ENCODE peak calls at places on chromosome 4, in four cellular contexts. One of them, this sample, is unnamed.

GRCh38 chr4:125979868-125980412 is 665.2 kb downstream of the FAT4 start:
- DNase-seq in heart left ventricle: no peak
- DNase-seq in spleen: no peak
- DNase-seq in heart right ventricle: no peak
- DNase-seq in this sample: no peak

GRCh38 chr4:24798036-24798610 is 2.8 kb downstream of the SOD3 start:
- DNase-seq in heart left ventricle: no peak
- DNase-seq in spleen: no peak
- DNase-seq in heart right ventricle: no peak
- DNase-seq in this sample: no peak

GRCh38 chr4:95068818-95069478 is 311.2 kb downstream of the BMPR1B start:
- DNase-seq in heart left ventricle: no peak
- DNase-seq in spleen: no peak
- DNase-seq in heart right ventricle: no peak
- DNase-seq in this sample: no peak

GRCh38 chr4:90071289-90072235 is 55.6 kb upstream of the CCSER1 start:
- DNase-seq in heart left ventricle: no peak
- DNase-seq in spleen: no peak
- DNase-seq in heart right ventricle: no peak
- DNase-seq in this sample: no peak

GRCh38 chr4:51930557-51930956 is 87.6 kb downstream of the DCUN1D4 start:
- DNase-seq in heart left ventricle: no peak
- DNase-seq in spleen: no peak
- DNase-seq in heart right ventricle: no peak
- DNase-seq in this sample: no peak

GRCh38 chr4:94036964-94037363 is 170.7 kb upstream of the SMARCAD1 start:
- DNase-seq in heart left ventricle: no peak
- DNase-seq in spleen: no peak
- DNase-seq in heart right ventricle: no peak
- DNase-seq in this sample: no peak

GRCh38 chr4:105520819-105521790 is 31.3 kb upstream of the ARHGEF38 start:
- DNase-seq in heart left ventricle: no peak
- DNase-seq in spleen: no peak
- DNase-seq in heart right ventricle: peak; percentile 27
- DNase-seq in this sample: no peak

GRCh38 chr4:37549003-37549402 is 137.2 kb downstream of the RELL1 start:
- DNase-seq in heart left ventricle: no peak
- DNase-seq in spleen: no peak
- DNase-seq in heart right ventricle: no peak
- DNase-seq in this sample: no peak

GRCh38 chr4:21888195-21888976 is 60.2 kb downstream of the KCNIP4 start:
- DNase-seq in heart left ventricle: no peak
- DNase-seq in spleen: no peak
- DNase-seq in heart right ventricle: no peak
- DNase-seq in this sample: no peak

GRCh38 chr4:1204286-1204827 is 32.0 kb upstream of the SPON2 start:
- DNase-seq in heart left ventricle: no peak
- DNase-seq in spleen: peak; percentile 71
- DNase-seq in heart right ventricle: no peak
- DNase-seq in this sample: peak; percentile 17

GRCh38 chr4:306551-306961 is 1.3 kb upstream of the ZNF732 start:
- DNase-seq in heart left ventricle: no peak
- DNase-seq in spleen: no peak
- DNase-seq in heart right ventricle: no peak
- DNase-seq in this sample: no peak

GRCh38 chr4:16226816-16227461 is 668 bp upstream of the TAPT1 start:
- DNase-seq in heart left ventricle: peak; percentile 71
- DNase-seq in spleen: peak; percentile 91
- DNase-seq in heart right ventricle: peak; percentile 62
- DNase-seq in this sample: peak; percentile 57

GRCh38 chr4:5609265-5610007 is 98.9 kb downstream of the EVC2 start:
- DNase-seq in heart left ventricle: no peak
- DNase-seq in spleen: no peak
- DNase-seq in heart right ventricle: no peak
- DNase-seq in this sample: no peak

GRCh38 chr4:183533698-183534097 is 28.8 kb downstream of the ING2 start:
- DNase-seq in heart left ventricle: no peak
- DNase-seq in spleen: no peak
- DNase-seq in heart right ventricle: no peak
- DNase-seq in this sample: no peak

GRCh38 chr4:3438847-3439180 is 3.0 kb upstream of the HGFAC start:
- DNase-seq in heart left ventricle: no peak
- DNase-seq in spleen: no peak
- DNase-seq in heart right ventricle: no peak
- DNase-seq in this sample: no peak

GRCh38 chr4:103478729-103479128 is 241.1 kb downstream of the TACR3 start:
- DNase-seq in heart left ventricle: no peak
- DNase-seq in spleen: no peak
- DNase-seq in heart right ventricle: no peak
- DNase-seq in this sample: no peak

GRCh38 chr4:181536753-181537434 is 706.3 kb upstream of the TENM3 start:
- DNase-seq in heart left ventricle: no peak
- DNase-seq in spleen: no peak
- DNase-seq in heart right ventricle: no peak
- DNase-seq in this sample: no peak

GRCh38 chr4:135508006-135508714 is 1306.6 kb upstream of the PABPC4L start:
- DNase-seq in heart left ventricle: no peak
- DNase-seq in spleen: no peak
- DNase-seq in heart right ventricle: no peak
- DNase-seq in this sample: no peak

GRCh38 chr4:43331226-43332078 is 438.9 kb downstream of the GRXCR1 start:
- DNase-seq in heart left ventricle: no peak
- DNase-seq in spleen: no peak
- DNase-seq in heart right ventricle: no peak
- DNase-seq in this sample: no peak

GRCh38 chr4:80265571-80266266 is 745 bp upstream of the FGF5 start:
- DNase-seq in heart left ventricle: no peak
- DNase-seq in spleen: no peak
- DNase-seq in heart right ventricle: no peak
- DNase-seq in this sample: no peak

GRCh38 chr4:151766691-151767090 is 5.9 kb upstream of the GATB start:
- DNase-seq in heart left ventricle: no peak
- DNase-seq in spleen: no peak
- DNase-seq in heart right ventricle: no peak
- DNase-seq in this sample: no peak

GRCh38 chr4:139783761-139784484 is 118.3 kb downstream of the MGST2 start:
- DNase-seq in heart left ventricle: no peak
- DNase-seq in spleen: no peak
- DNase-seq in heart right ventricle: no peak
- DNase-seq in this sample: no peak

GRCh38 chr4:120753854-120754253 is 168.7 kb downstream of the PRDM5 start:
- DNase-seq in heart left ventricle: no peak
- DNase-seq in spleen: no peak
- DNase-seq in heart right ventricle: peak; percentile 28
- DNase-seq in this sample: no peak

GRCh38 chr4:336893-337142 is 796 bp upstream of the ZNF141 start:
- DNase-seq in heart left ventricle: no peak
- DNase-seq in spleen: no peak
- DNase-seq in heart right ventricle: peak; percentile 52
- DNase-seq in this sample: no peak

GRCh38 chr4:123524958-123525628 is 128.5 kb downstream of the SPRY1 start:
- DNase-seq in heart left ventricle: no peak
- DNase-seq in spleen: no peak
- DNase-seq in heart right ventricle: no peak
- DNase-seq in this sample: no peak

GRCh38 chr4:138275946-138276621 is 33.9 kb upstream of the SLC7A11 start:
- DNase-seq in heart left ventricle: no peak
- DNase-seq in spleen: no peak
- DNase-seq in heart right ventricle: no peak
- DNase-seq in this sample: no peak

GRCh38 chr4:17128268-17128667 is 229.8 kb upstream of the LDB2 start:
- DNase-seq in heart left ventricle: no peak
- DNase-seq in spleen: no peak
- DNase-seq in heart right ventricle: no peak
- DNase-seq in this sample: no peak

GRCh38 chr4:76950846-76951321 is 1.3 kb downstream of the SEPTIN11 start:
- DNase-seq in heart left ventricle: no peak
- DNase-seq in spleen: no peak
- DNase-seq in heart right ventricle: peak; percentile 16
- DNase-seq in this sample: no peak

GRCh38 chr4:32429151-32429550 is 1709.0 kb downstream of the PCDH7 start:
- DNase-seq in heart left ventricle: no peak
- DNase-seq in spleen: no peak
- DNase-seq in heart right ventricle: no peak
- DNase-seq in this sample: no peak

GRCh38 chr4:53703267-53703655 is 112.0 kb upstream of the LNX1 start:
- DNase-seq in heart left ventricle: no peak
- DNase-seq in spleen: no peak
- DNase-seq in heart right ventricle: no peak
- DNase-seq in this sample: no peak

GRCh38 chr4:48360285-48360965 is 19.1 kb downstream of the SLAIN2 start:
- DNase-seq in heart left ventricle: no peak
- DNase-seq in spleen: no peak
- DNase-seq in heart right ventricle: no peak
- DNase-seq in this sample: no peak

GRCh38 chr4:80069837-80070788 is 2.9 kb downstream of the ANTXR2 start:
- DNase-seq in heart left ventricle: no peak
- DNase-seq in spleen: no peak
- DNase-seq in heart right ventricle: no peak
- DNase-seq in this sample: no peak

GRCh38 chr4:121952290-121952689 is 430 bp upstream of the TRPC3 start:
- DNase-seq in heart left ventricle: no peak
- DNase-seq in spleen: no peak
- DNase-seq in heart right ventricle: no peak
- DNase-seq in this sample: no peak

GRCh38 chr4:155759372-155760252 is 791 bp downstream of the GUCY1B1 start:
- DNase-seq in heart left ventricle: peak; percentile 86
- DNase-seq in spleen: peak; percentile 83
- DNase-seq in heart right ventricle: peak; percentile 86
- DNase-seq in this sample: peak; percentile 76
- TF ChIP-seq CTCF in heart left ventricle: peak; percentile 32
- TF ChIP-seq CTCF in spleen: no peak
- TF ChIP-seq CTCF in heart right ventricle: peak; percentile 23
- TF ChIP-seq CTCF in this sample: no peak

GRCh38 chr4:26322349-26322748 is 1.5 kb downstream of the RBPJ start:
- DNase-seq in heart left ventricle: no peak
- DNase-seq in spleen: no peak
- DNase-seq in heart right ventricle: no peak
- DNase-seq in this sample: no peak

GRCh38 chr4:26321326-26322276 is 787 bp downstream of the RBPJ start:
- DNase-seq in heart left ventricle: peak; percentile 36
- DNase-seq in spleen: peak; percentile 88
- DNase-seq in heart right ventricle: no peak
- DNase-seq in this sample: peak; percentile 18

GRCh38 chr4:26325191-26325590 is 4.4 kb downstream of the RBPJ start:
- DNase-seq in heart left ventricle: no peak
- DNase-seq in spleen: no peak
- DNase-seq in heart right ventricle: no peak
- DNase-seq in this sample: no peak

GRCh38 chr4:26326791-26327190 is 6.0 kb downstream of the RBPJ start:
- DNase-seq in heart left ventricle: no peak
- DNase-seq in spleen: no peak
- DNase-seq in heart right ventricle: no peak
- DNase-seq in this sample: no peak

GRCh38 chr4:26323807-26324206 is 3.0 kb downstream of the RBPJ start:
- DNase-seq in heart left ventricle: no peak
- DNase-seq in spleen: no peak
- DNase-seq in heart right ventricle: no peak
- DNase-seq in this sample: no peak
- H3K4me3 ChIP-seq in heart left ventricle: peak overlapping the region; percentile 20
- H3K4me3 ChIP-seq in spleen: no peak overlapping the region
- H3K4me3 ChIP-seq in heart right ventricle: no peak overlapping the region
- H3K4me3 ChIP-seq in this sample: no peak overlapping the region

DNA sequence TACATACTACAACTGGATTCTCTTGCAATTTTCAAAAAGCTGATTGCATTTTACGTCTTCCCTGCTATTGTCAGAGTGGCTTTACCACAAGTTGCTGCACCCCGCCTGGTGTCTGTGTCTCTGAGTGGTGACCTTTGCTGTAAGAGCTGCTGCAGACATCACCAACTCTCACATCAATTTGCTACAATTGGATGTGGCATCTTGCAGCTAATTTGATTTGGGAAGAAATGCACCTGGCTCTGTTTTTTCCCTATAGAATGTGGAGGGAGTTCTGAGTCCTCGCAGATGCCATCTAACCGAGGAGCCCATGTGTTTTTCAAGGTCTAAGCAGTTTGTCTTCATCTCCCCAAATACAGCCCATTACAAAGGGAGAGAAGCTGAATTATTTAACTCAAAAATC is 73.8 kb upstream of the PHOX2B start:
- DNase-seq in heart left ventricle: no peak
- DNase-seq in spleen: no peak
- DNase-seq in heart right ventricle: no peak
- DNase-seq in this sample: no peak
- H3K27me3 ChIP-seq in heart left ventricle: peaks cover 30% of the 10 kb centered on the region
- H3K27me3 ChIP-seq in spleen: peaks cover 6% of the 10 kb centered on the region
- H3K27me3 ChIP-seq in heart right ventricle: peaks cover 22% of the 10 kb centered on the region
- H3K27me3 ChIP-seq in this sample: no peaks in the 10 kb centered on the region

GRCh38 chr4:147173797-147174196 is 228.1 kb upstream of the TTC29 start:
- DNase-seq in heart left ventricle: peak; percentile 62
- DNase-seq in spleen: no peak
- DNase-seq in heart right ventricle: peak; percentile 48
- DNase-seq in this sample: no peak

GRCh38 chr4:147174561-147174960 is 228.9 kb upstream of the TTC29 start:
- DNase-seq in heart left ventricle: no peak
- DNase-seq in spleen: no peak
- DNase-seq in heart right ventricle: no peak
- DNase-seq in this sample: no peak

GRCh38 chr4:147173317-147173716 is 227.7 kb upstream of the TTC29 start:
- DNase-seq in heart left ventricle: no peak
- DNase-seq in spleen: no peak
- DNase-seq in heart right ventricle: no peak
- DNase-seq in this sample: no peak

GRCh38 chr4:147175460-147176025 is 229.9 kb upstream of the TTC29 start:
- DNase-seq in heart left ventricle: no peak
- DNase-seq in spleen: no peak
- DNase-seq in heart right ventricle: no peak
- DNase-seq in this sample: no peak
- TF ChIP-seq CTCF in heart left ventricle: no peak
- TF ChIP-seq CTCF in spleen: no peak
- TF ChIP-seq CTCF in heart right ventricle: no peak
- TF ChIP-seq CTCF in this sample: no peak